ENCODE peak calls at places on chromosomes 7 and 10, in six cellular contexts. H is T1000; Y is right cardiac atrium; Z is activated CD4-positive, alpha-beta T cell treated with anti-CD3 and anti-CD28 coated beads, Interleukin-2, amount 50 U/mL, for 1 hour; W is astrocyte of the spinal cord; C is endothelial cell of umbilical vein. T is an unnamed sample.

GRCh38 chr7:134327896-134328295 is 11.2 kb upstream of the SLC35B4 start:
- DNase-seq in H (no peak), Y (no peak), Z (peak), W (peak), C (peak), T (peak)

GRCh38 chr7:105904064-105904463 is 27.7 kb upstream of the ATXN7L1 start:
- DNase-seq in H (no peak), Y (no peak), Z (no peak), W (no peak), C (no peak), T (no peak)

GRCh38 chr10:74681917-74682627 is 144.3 kb upstream of the KAT6B start:
- DNase-seq in H (no peak), Y (no peak), Z (no peak), W (no peak), C (no peak), T (no peak)

GRCh38 chr10:109274681-109275080 is 648.6 kb downstream of the XPNPEP1 start:
- DNase-seq in H (no peak), Y (no peak), Z (no peak), W (no peak), C (no peak), T (no peak)

GRCh38 chr7:130894146-130895005 is 160.4 kb upstream of the KLF14 start:
- DNase-seq in H (peak), Y (peak), Z (no peak), W (peak), C (peak), T (no peak)

GRCh38 chr10:132486539-132487121 is 51.0 kb upstream of the INPP5A start:
- DNase-seq in H (no peak), Y (peak), Z (no peak), W (no peak), C (no peak), T (no peak)

GRCh38 chr10:70594161-70594560 is 8.4 kb downstream of the PRF1 start:
- DNase-seq in H (no peak), Y (no peak), Z (no peak), W (no peak), C (no peak), T (no peak)

GRCh38 chr7:91940171-91940570 is 491 bp upstream of the AKAP9 start:
- DNase-seq in H (no peak), Y (no peak), Z (peak), W (peak), C (peak), T (no peak)

GRCh38 chr10:26776258-26776657 is 78.8 kb downstream of the PDSS1 start:
- DNase-seq in H (no peak), Y (no peak), Z (no peak), W (no peak), C (no peak), T (no peak)

GRCh38 chr10:63651864-63652263 is 130.7 kb downstream of the REEP3 start:
- DNase-seq in H (no peak), Y (no peak), Z (no peak), W (no peak), C (no peak), T (no peak)

GRCh38 chr7:134660961-134661376 is 14.3 kb downstream of the BPGM start:
- DNase-seq in H (no peak), Y (no peak), Z (no peak), W (peak), C (peak), T (no peak)

GRCh38 chr10:12051241-12051640 is 8.6 kb upstream of the UPF2 start:
- DNase-seq in H (no peak), Y (no peak), Z (no peak), W (no peak), C (no peak), T (no peak)

GRCh38 chr10:13146383-13146782 is 15.0 kb upstream of the MCM10 start:
- DNase-seq in H (no peak), Y (no peak), Z (no peak), W (no peak), C (no peak), T (no peak)

GRCh38 chr10:95588025-95588424 is 26.9 kb upstream of the SORBS1 start:
- DNase-seq in H (no peak), Y (no peak), Z (no peak), W (no peak), C (no peak), T (no peak)

GRCh38 chr7:46580756-46581155 is 659.7 kb upstream of the IGFBP3 start:
- DNase-seq in H (no peak), Y (no peak), Z (no peak), W (no peak), C (no peak), T (no peak)

GRCh38 chr7:33143996-33144718 is 14.8 kb downstream of the BBS9 start:
- DNase-seq in H (no peak), Y (no peak), Z (no peak), W (peak), C (no peak), T (no peak)

GRCh38 chr7:6725003-6725402 is 18.3 kb upstream of the ZNF12 start:
- DNase-seq in H (no peak), Y (no peak), Z (no peak), W (no peak), C (no peak), T (no peak)

GRCh38 chr10:113078282-113078907 is 128.3 kb downstream of the TCF7L2 start:
- DNase-seq in H (no peak), Y (no peak), Z (no peak), W (no peak), C (no peak), T (no peak)

GRCh38 chr10:104013489-104013888 is 46.5 kb downstream of the SLK start:
- DNase-seq in H (no peak), Y (no peak), Z (no peak), W (no peak), C (no peak), T (no peak)

GRCh38 chr10:3199488-3199887 is 26.9 kb upstream of the PITRM1 start:
- DNase-seq in H (no peak), Y (no peak), Z (no peak), W (no peak), C (no peak), T (no peak)

GRCh38 chr10:46311501-46311951 is 24.7 kb downstream of the ANTXRL start:
- DNase-seq in H (no peak), Y (no peak), Z (no peak), W (no peak), C (no peak), T (no peak)

GRCh38 chr10:70711177-70711576 is 38.9 kb downstream of the ADAMTS14 start:
- DNase-seq in H (no peak), Y (no peak), Z (no peak), W (no peak), C (no peak), T (no peak)

GRCh38 chr7:15853832-15854470 is 167.5 kb upstream of the MEOX2 start:
- DNase-seq in H (no peak), Y (no peak), Z (no peak), W (no peak), C (peak), T (no peak)

GRCh38 chr7:78197447-78197846 is 398.9 kb downstream of the PHTF2 start:
- DNase-seq in H (no peak), Y (no peak), Z (no peak), W (peak), C (peak), T (no peak)

GRCh38 chr7:164882-165660 is 27.3 kb upstream of the FAM20C start:
- DNase-seq in H (no peak), Y (peak), Z (no peak), W (no peak), C (no peak), T (no peak)